ENCODE peak calls at places on chromosomes 13 and 19, in five cellular contexts. One of them, this sample, is unnamed. For H3K4me1 and H3K36me3, the result is how much of the 10 kb centered on the place peaks cover.

GRCh38 chr19:4278010-4278409 is 1.1 kb upstream of the SHD start:
- DNase-seq in CD4-positive, alpha-beta memory T cell: no peak
- DNase-seq in stomach: no peak
- DNase-seq in pancreas: no peak
- DNase-seq in cardiac muscle cell: no peak
- DNase-seq in this sample: no peak

GRCh38 chr13:110913322-110913721 is 1.5 kb downstream of the ANKRD10 start:
- DNase-seq in CD4-positive, alpha-beta memory T cell: peak
- DNase-seq in stomach: peak
- DNase-seq in pancreas: no peak
- DNase-seq in cardiac muscle cell: no peak
- DNase-seq in this sample: peak

GRCh38 chr19:13078897-13079541 is 23.6 kb downstream of the LYL1 start:
- DNase-seq in CD4-positive, alpha-beta memory T cell: no peak
- DNase-seq in stomach: peak
- DNase-seq in pancreas: no peak
- DNase-seq in cardiac muscle cell: no peak
- DNase-seq in this sample: no peak

GRCh38 chr19:41192574-41193419 is at the start of gene CYP2S1:
- DNase-seq in CD4-positive, alpha-beta memory T cell: peak
- DNase-seq in stomach: peak
- DNase-seq in pancreas: no peak
- DNase-seq in cardiac muscle cell: peak
- DNase-seq in this sample: no peak

GRCh38 chr13:24264976-24265375 is 44.4 kb upstream of the C1QTNF9 start:
- DNase-seq in CD4-positive, alpha-beta memory T cell: peak
- DNase-seq in stomach: no peak
- DNase-seq in pancreas: no peak
- DNase-seq in cardiac muscle cell: no peak
- DNase-seq in this sample: peak

GRCh38 chr13:111359237-111359915 is 38.9 kb downstream of the TEX29 start:
- DNase-seq in CD4-positive, alpha-beta memory T cell: no peak
- DNase-seq in stomach: peak
- DNase-seq in pancreas: no peak
- DNase-seq in cardiac muscle cell: no peak
- DNase-seq in this sample: no peak

GRCh38 chr13:48954086-48954485 is 21.6 kb upstream of the FNDC3A start:
- DNase-seq in CD4-positive, alpha-beta memory T cell: no peak
- DNase-seq in stomach: no peak
- DNase-seq in pancreas: no peak
- DNase-seq in cardiac muscle cell: peak
- DNase-seq in this sample: no peak

GRCh38 chr19:32197896-32198882 is 147.2 kb upstream of the ZNF507 start:
- DNase-seq in CD4-positive, alpha-beta memory T cell: no peak
- DNase-seq in stomach: no peak
- DNase-seq in pancreas: no peak
- DNase-seq in cardiac muscle cell: no peak
- DNase-seq in this sample: no peak

GRCh38 chr19:51029718-51030117 is 3.3 kb upstream of the KLK11 start:
- DNase-seq in CD4-positive, alpha-beta memory T cell: no peak
- DNase-seq in stomach: no peak
- DNase-seq in pancreas: no peak
- DNase-seq in cardiac muscle cell: no peak
- DNase-seq in this sample: no peak

GRCh38 chr19:21143846-21144245 is 2.0 kb downstream of the ZNF431 start:
- DNase-seq in CD4-positive, alpha-beta memory T cell: no peak
- DNase-seq in stomach: no peak
- DNase-seq in pancreas: no peak
- DNase-seq in cardiac muscle cell: no peak
- DNase-seq in this sample: no peak

GRCh38 chr13:101730420-101731000 is 278.0 kb downstream of the ITGBL1 start:
- DNase-seq in CD4-positive, alpha-beta memory T cell: no peak
- DNase-seq in stomach: no peak
- DNase-seq in pancreas: no peak
- DNase-seq in cardiac muscle cell: no peak
- DNase-seq in this sample: no peak

GRCh38 chr19:1717970-1718264 is 35.4 kb upstream of the ONECUT3 start:
- DNase-seq in CD4-positive, alpha-beta memory T cell: no peak
- DNase-seq in stomach: no peak
- DNase-seq in pancreas: no peak
- DNase-seq in cardiac muscle cell: no peak
- DNase-seq in this sample: no peak

GRCh38 chr13:39302855-39303254 is 264.6 kb downstream of the NHLRC3 start:
- DNase-seq in CD4-positive, alpha-beta memory T cell: no peak
- DNase-seq in stomach: no peak
- DNase-seq in pancreas: no peak
- DNase-seq in cardiac muscle cell: no peak
- DNase-seq in this sample: no peak

GRCh38 chr19:7670790-7671189 is 1.9 kb downstream of the RETN start:
- DNase-seq in CD4-positive, alpha-beta memory T cell: no peak
- DNase-seq in stomach: no peak
- DNase-seq in pancreas: no peak
- DNase-seq in cardiac muscle cell: no peak
- DNase-seq in this sample: no peak

GRCh38 chr19:45311640-45312039 is 11.0 kb downstream of the CKM start:
- DNase-seq in CD4-positive, alpha-beta memory T cell: no peak
- DNase-seq in stomach: no peak
- DNase-seq in pancreas: no peak
- DNase-seq in cardiac muscle cell: no peak
- DNase-seq in this sample: no peak

GRCh38 chr19:13644648-13645047 is 119.7 kb upstream of the MRI1 start:
- DNase-seq in CD4-positive, alpha-beta memory T cell: no peak
- DNase-seq in stomach: no peak
- DNase-seq in pancreas: no peak
- DNase-seq in cardiac muscle cell: no peak
- DNase-seq in this sample: no peak

GRCh38 chr13:104382941-104383340 is 1316.7 kb upstream of the SLC10A2 start:
- DNase-seq in CD4-positive, alpha-beta memory T cell: no peak
- DNase-seq in stomach: no peak
- DNase-seq in pancreas: no peak
- DNase-seq in cardiac muscle cell: peak
- DNase-seq in this sample: no peak

GRCh38 chr13:76764429-76764828 is 121.8 kb downstream of the KCTD12 start:
- DNase-seq in CD4-positive, alpha-beta memory T cell: no peak
- DNase-seq in stomach: no peak
- DNase-seq in pancreas: peak
- DNase-seq in cardiac muscle cell: peak
- DNase-seq in this sample: no peak

GRCh38 chr13:92355213-92355612 is 871.4 kb upstream of the GPC6 start:
- DNase-seq in CD4-positive, alpha-beta memory T cell: no peak
- DNase-seq in stomach: no peak
- DNase-seq in pancreas: no peak
- DNase-seq in cardiac muscle cell: peak
- DNase-seq in this sample: no peak

GRCh38 chr19:10433131-10433536 is 12.8 kb downstream of the PDE4A start:
- DNase-seq in CD4-positive, alpha-beta memory T cell: no peak
- DNase-seq in stomach: peak
- DNase-seq in pancreas: no peak
- DNase-seq in cardiac muscle cell: no peak
- DNase-seq in this sample: no peak

GRCh38 chr13:21309542-21310172 is 133.2 kb downstream of the MRPL57 start:
- DNase-seq in CD4-positive, alpha-beta memory T cell: no peak
- DNase-seq in stomach: no peak
- DNase-seq in pancreas: no peak
- DNase-seq in cardiac muscle cell: no peak
- DNase-seq in this sample: no peak

GRCh38 chr19:53659292-53659691 is 27.5 kb downstream of the DPRX start:
- DNase-seq in CD4-positive, alpha-beta memory T cell: no peak
- DNase-seq in stomach: no peak
- DNase-seq in pancreas: peak
- DNase-seq in cardiac muscle cell: peak
- DNase-seq in this sample: no peak

GRCh38 chr13:49746111-49746510 is 46.4 kb downstream of the KPNA3 start:
- DNase-seq in CD4-positive, alpha-beta memory T cell: no peak
- DNase-seq in stomach: peak
- DNase-seq in pancreas: no peak
- DNase-seq in cardiac muscle cell: no peak
- DNase-seq in this sample: no peak

GRCh38 chr19:34430738-34431625 is 2.8 kb downstream of the UBA2 start:
- DNase-seq in CD4-positive, alpha-beta memory T cell: peak
- DNase-seq in stomach: no peak
- DNase-seq in pancreas: no peak
- DNase-seq in cardiac muscle cell: peak
- DNase-seq in this sample: peak

GRCh38 chr19:41321600-41322270 is 11.8 kb downstream of the CCDC97 start:
- DNase-seq in CD4-positive, alpha-beta memory T cell: no peak
- DNase-seq in stomach: no peak
- DNase-seq in pancreas: no peak
- DNase-seq in cardiac muscle cell: peak
- DNase-seq in this sample: no peak

GRCh38 chr13:35866801-35867200 is 264.4 kb downstream of the DCLK1 start:
- DNase-seq in CD4-positive, alpha-beta memory T cell: no peak
- DNase-seq in stomach: no peak
- DNase-seq in pancreas: no peak
- DNase-seq in cardiac muscle cell: peak
- DNase-seq in this sample: no peak

GRCh38 chr13:30526612-30527217 is 61.0 kb upstream of the HMGB1 start:
- DNase-seq in CD4-positive, alpha-beta memory T cell: no peak
- DNase-seq in stomach: no peak
- DNase-seq in pancreas: no peak
- DNase-seq in cardiac muscle cell: peak
- DNase-seq in this sample: no peak

GRCh38 chr13:45658586-45659235 is 43.2 kb upstream of the ERICH6B start:
- DNase-seq in CD4-positive, alpha-beta memory T cell: no peak
- DNase-seq in stomach: no peak
- DNase-seq in pancreas: no peak
- DNase-seq in cardiac muscle cell: peak
- DNase-seq in this sample: no peak

GRCh38 chr19:4557186-4557970 is 2.1 kb downstream of the SEMA6B start:
- DNase-seq in CD4-positive, alpha-beta memory T cell: no peak
- DNase-seq in stomach: no peak
- DNase-seq in pancreas: no peak
- DNase-seq in cardiac muscle cell: no peak
- DNase-seq in this sample: no peak

GRCh38 chr19:3109491-3109890 is 15.3 kb downstream of the GNA11 start:
- DNase-seq in CD4-positive, alpha-beta memory T cell: no peak
- DNase-seq in stomach: no peak
- DNase-seq in pancreas: no peak
- DNase-seq in cardiac muscle cell: no peak
- DNase-seq in this sample: no peak

GRCh38 chr13:46552888-46553520 is at the start of gene LRCH1:
- DNase-seq in CD4-positive, alpha-beta memory T cell: peak
- DNase-seq in stomach: peak
- DNase-seq in pancreas: peak
- DNase-seq in cardiac muscle cell: peak
- DNase-seq in this sample: peak

GRCh38 chr19:31427857-31428256 is 78.6 kb upstream of the TSHZ3 start:
- DNase-seq in CD4-positive, alpha-beta memory T cell: no peak
- DNase-seq in stomach: no peak
- DNase-seq in pancreas: no peak
- DNase-seq in cardiac muscle cell: peak
- DNase-seq in this sample: no peak

GRCh38 chr13:92745233-92745632 is 481.4 kb upstream of the GPC6 start:
- DNase-seq in CD4-positive, alpha-beta memory T cell: no peak
- DNase-seq in stomach: no peak
- DNase-seq in pancreas: no peak
- DNase-seq in cardiac muscle cell: no peak
- DNase-seq in this sample: no peak

GRCh38 chr19:47512183-47512947 is 2.5 kb downstream of the NAPA start:
- DNase-seq in CD4-positive, alpha-beta memory T cell: no peak
- DNase-seq in stomach: peak
- DNase-seq in pancreas: peak
- DNase-seq in cardiac muscle cell: peak
- DNase-seq in this sample: no peak

GRCh38 chr19:41584260-41584810 is 8.4 kb downstream of the CEACAM21 start:
- DNase-seq in CD4-positive, alpha-beta memory T cell: no peak
- DNase-seq in stomach: no peak
- DNase-seq in pancreas: no peak
- DNase-seq in cardiac muscle cell: no peak
- DNase-seq in this sample: no peak

GRCh38 chr13:29511439-29511814 is 84.1 kb downstream of the SLC7A1 start:
- DNase-seq in CD4-positive, alpha-beta memory T cell: no peak
- DNase-seq in stomach: no peak
- DNase-seq in pancreas: no peak
- DNase-seq in cardiac muscle cell: no peak
- DNase-seq in this sample: no peak
- H3K4me1 ChIP-seq in CD4-positive, alpha-beta memory T cell: under half
- H3K4me1 ChIP-seq in stomach: under half
- H3K4me1 ChIP-seq in pancreas: under half
- H3K4me1 ChIP-seq in cardiac muscle cell: under half
- H3K4me1 ChIP-seq in this sample: under half

DNA sequence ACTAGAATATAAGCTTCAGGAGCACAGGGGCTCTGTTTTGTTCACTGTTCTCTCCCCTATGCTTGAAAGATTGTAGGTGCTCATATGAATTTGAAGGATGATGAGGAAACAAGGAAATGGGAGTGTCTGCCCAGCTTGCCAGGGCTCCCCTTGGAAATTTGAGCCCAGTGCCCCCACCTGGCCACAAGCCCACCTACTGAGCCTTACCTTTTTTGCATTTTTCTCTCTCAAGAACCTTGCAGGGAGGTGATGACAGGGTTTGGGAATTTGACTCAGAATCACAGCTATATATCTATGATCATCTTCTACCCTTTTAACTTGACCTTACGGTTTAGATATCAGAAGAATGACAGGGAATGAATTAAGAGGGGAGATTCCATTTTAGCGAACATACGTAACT is 33.8 kb downstream of the SERP2 start:
- DNase-seq in CD4-positive, alpha-beta memory T cell: no peak
- DNase-seq in stomach: no peak
- DNase-seq in pancreas: no peak
- DNase-seq in cardiac muscle cell: no peak
- DNase-seq in this sample: no peak
- H3K27ac ChIP-seq in CD4-positive, alpha-beta memory T cell: no peak
- H3K27ac ChIP-seq in stomach: no peak
- H3K27ac ChIP-seq in pancreas: no peak
- H3K27ac ChIP-seq in cardiac muscle cell: no peak
- H3K27ac ChIP-seq in this sample: no peak

GRCh38 chr19:50005428-50005827 is 19.7 kb downstream of the VRK3 start:
- DNase-seq in CD4-positive, alpha-beta memory T cell: no peak
- DNase-seq in stomach: no peak
- DNase-seq in pancreas: no peak
- DNase-seq in cardiac muscle cell: no peak
- DNase-seq in this sample: no peak

GRCh38 chr19:50001775-50002174 is 23.4 kb downstream of the VRK3 start:
- DNase-seq in CD4-positive, alpha-beta memory T cell: no peak
- DNase-seq in stomach: no peak
- DNase-seq in pancreas: no peak
- DNase-seq in cardiac muscle cell: no peak
- DNase-seq in this sample: no peak

GRCh38 chr19:50003810-50004419 is 21.3 kb downstream of the VRK3 start:
- DNase-seq in CD4-positive, alpha-beta memory T cell: no peak
- DNase-seq in stomach: peak
- DNase-seq in pancreas: no peak
- DNase-seq in cardiac muscle cell: peak
- DNase-seq in this sample: no peak

GRCh38 chr19:50002386-50002960 is 22.7 kb downstream of the VRK3 start:
- DNase-seq in CD4-positive, alpha-beta memory T cell: no peak
- DNase-seq in stomach: no peak
- DNase-seq in pancreas: no peak
- DNase-seq in cardiac muscle cell: no peak
- DNase-seq in this sample: no peak

GRCh38 chr19:50003254-50003788 is 21.9 kb downstream of the VRK3 start:
- DNase-seq in CD4-positive, alpha-beta memory T cell: no peak
- DNase-seq in stomach: no peak
- DNase-seq in pancreas: no peak
- DNase-seq in cardiac muscle cell: no peak
- DNase-seq in this sample: no peak
- H3K36me3 ChIP-seq in CD4-positive, alpha-beta memory T cell: half or more
- H3K36me3 ChIP-seq in stomach: half or more
- H3K36me3 ChIP-seq in pancreas: half or more
- H3K36me3 ChIP-seq in cardiac muscle cell: under half
- H3K36me3 ChIP-seq in this sample: half or more

GRCh38 chr13:27595055-27595811 is 25.1 kb downstream of the LNX2 start:
- DNase-seq in CD4-positive, alpha-beta memory T cell: no peak
- DNase-seq in stomach: no peak
- DNase-seq in pancreas: no peak
- DNase-seq in cardiac muscle cell: no peak
- DNase-seq in this sample: no peak
- H3K4me1 ChIP-seq in CD4-positive, alpha-beta memory T cell: under half
- H3K4me1 ChIP-seq in stomach: under half
- H3K4me1 ChIP-seq in pancreas: under half
- H3K4me1 ChIP-seq in cardiac muscle cell: under half
- H3K4me1 ChIP-seq in this sample: under half

This sample was measured in CD4-positive, CD25-positive, alpha-beta regulatory T cell.